ENCODE peak calls at places on chromosomes 6 and 20, in ten cellular contexts. One of them, this sample, is unnamed.

GRCh38 chr6:169723991-169724553 is at the start of gene PHF10:
- DNase-seq in left ventricle myocardium inferior: peak
- DNase-seq in cardiac fibroblast: peak
- DNase-seq in GM10248: peak
- DNase-seq in cardiac muscle cell: peak
- DNase-seq in heart left ventricle: peak
- DNase-seq in stomach: peak
- DNase-seq in fibroblast of villous mesenchyme: peak
- DNase-seq in upper lobe of left lung: peak
- DNase-seq in brain microvascular endothelial cell: no peak
- DNase-seq in this sample: peak

GRCh38 chr6:106913676-106914280 is 60.8 kb downstream of the CD24 start:
- DNase-seq in left ventricle myocardium inferior: no peak
- DNase-seq in cardiac fibroblast: no peak
- DNase-seq in GM10248: peak
- DNase-seq in cardiac muscle cell: no peak
- DNase-seq in heart left ventricle: no peak
- DNase-seq in stomach: no peak
- DNase-seq in fibroblast of villous mesenchyme: no peak
- DNase-seq in upper lobe of left lung: no peak
- DNase-seq in brain microvascular endothelial cell: no peak
- DNase-seq in this sample: peak

GRCh38 chr6:29726795-29727194 is 3.6 kb downstream of the HLA-F start:
- DNase-seq in left ventricle myocardium inferior: no peak
- DNase-seq in cardiac fibroblast: no peak
- DNase-seq in GM10248: no peak
- DNase-seq in cardiac muscle cell: no peak
- DNase-seq in heart left ventricle: no peak
- DNase-seq in stomach: no peak
- DNase-seq in fibroblast of villous mesenchyme: no peak
- DNase-seq in upper lobe of left lung: no peak
- DNase-seq in brain microvascular endothelial cell: no peak
- DNase-seq in this sample: no peak

GRCh38 chr6:143174951-143175350 is 114.3 kb downstream of the AIG1 start:
- DNase-seq in left ventricle myocardium inferior: no peak
- DNase-seq in cardiac fibroblast: no peak
- DNase-seq in GM10248: no peak
- DNase-seq in cardiac muscle cell: no peak
- DNase-seq in heart left ventricle: no peak
- DNase-seq in stomach: no peak
- DNase-seq in fibroblast of villous mesenchyme: no peak
- DNase-seq in upper lobe of left lung: no peak
- DNase-seq in brain microvascular endothelial cell: no peak
- DNase-seq in this sample: no peak

GRCh38 chr20:33733654-33734576 is 2.1 kb downstream of the ZNF341 start:
- DNase-seq in left ventricle myocardium inferior: peak
- DNase-seq in cardiac fibroblast: peak
- DNase-seq in GM10248: peak
- DNase-seq in cardiac muscle cell: peak
- DNase-seq in heart left ventricle: peak
- DNase-seq in stomach: peak
- DNase-seq in fibroblast of villous mesenchyme: peak
- DNase-seq in upper lobe of left lung: peak
- DNase-seq in brain microvascular endothelial cell: peak
- DNase-seq in this sample: no peak

GRCh38 chr6:4935486-4935885 is 68.4 kb downstream of the RPP40 start:
- DNase-seq in left ventricle myocardium inferior: no peak
- DNase-seq in cardiac fibroblast: no peak
- DNase-seq in GM10248: no peak
- DNase-seq in cardiac muscle cell: no peak
- DNase-seq in heart left ventricle: no peak
- DNase-seq in stomach: no peak
- DNase-seq in fibroblast of villous mesenchyme: no peak
- DNase-seq in upper lobe of left lung: no peak
- DNase-seq in brain microvascular endothelial cell: no peak
- DNase-seq in this sample: no peak

GRCh38 chr6:151765444-151765886 is 42.0 kb upstream of the ESR1 start:
- DNase-seq in left ventricle myocardium inferior: no peak
- DNase-seq in cardiac fibroblast: peak
- DNase-seq in GM10248: peak
- DNase-seq in cardiac muscle cell: peak
- DNase-seq in heart left ventricle: peak
- DNase-seq in stomach: no peak
- DNase-seq in fibroblast of villous mesenchyme: peak
- DNase-seq in upper lobe of left lung: no peak
- DNase-seq in brain microvascular endothelial cell: peak
- DNase-seq in this sample: peak

GRCh38 chr6:151118453-151119123 is 121.2 kb upstream of the AKAP12 start:
- DNase-seq in left ventricle myocardium inferior: no peak
- DNase-seq in cardiac fibroblast: no peak
- DNase-seq in GM10248: no peak
- DNase-seq in cardiac muscle cell: no peak
- DNase-seq in heart left ventricle: no peak
- DNase-seq in stomach: no peak
- DNase-seq in fibroblast of villous mesenchyme: no peak
- DNase-seq in upper lobe of left lung: no peak
- DNase-seq in brain microvascular endothelial cell: no peak
- DNase-seq in this sample: no peak

GRCh38 chr6:147005499-147005898 is 198.7 kb upstream of the STXBP5 start:
- DNase-seq in left ventricle myocardium inferior: no peak
- DNase-seq in cardiac fibroblast: no peak
- DNase-seq in GM10248: no peak
- DNase-seq in cardiac muscle cell: no peak
- DNase-seq in heart left ventricle: no peak
- DNase-seq in stomach: no peak
- DNase-seq in fibroblast of villous mesenchyme: no peak
- DNase-seq in upper lobe of left lung: no peak
- DNase-seq in brain microvascular endothelial cell: no peak
- DNase-seq in this sample: no peak

GRCh38 chr20:62606551-62607201 is 35.6 kb upstream of the SLCO4A1 start:
- DNase-seq in left ventricle myocardium inferior: peak
- DNase-seq in cardiac fibroblast: peak
- DNase-seq in GM10248: no peak
- DNase-seq in cardiac muscle cell: peak
- DNase-seq in heart left ventricle: peak
- DNase-seq in stomach: peak
- DNase-seq in fibroblast of villous mesenchyme: peak
- DNase-seq in upper lobe of left lung: no peak
- DNase-seq in brain microvascular endothelial cell: no peak
- DNase-seq in this sample: no peak

GRCh38 chr20:3307695-3308094 is 68.7 kb upstream of the SLC4A11 start:
- DNase-seq in left ventricle myocardium inferior: no peak
- DNase-seq in cardiac fibroblast: no peak
- DNase-seq in GM10248: no peak
- DNase-seq in cardiac muscle cell: peak
- DNase-seq in heart left ventricle: no peak
- DNase-seq in stomach: no peak
- DNase-seq in fibroblast of villous mesenchyme: peak
- DNase-seq in upper lobe of left lung: no peak
- DNase-seq in brain microvascular endothelial cell: no peak
- DNase-seq in this sample: no peak

GRCh38 chr6:27375613-27376079 is 12.9 kb upstream of the ZNF391 start:
- DNase-seq in left ventricle myocardium inferior: no peak
- DNase-seq in cardiac fibroblast: peak
- DNase-seq in GM10248: no peak
- DNase-seq in cardiac muscle cell: no peak
- DNase-seq in heart left ventricle: no peak
- DNase-seq in stomach: no peak
- DNase-seq in fibroblast of villous mesenchyme: no peak
- DNase-seq in upper lobe of left lung: no peak
- DNase-seq in brain microvascular endothelial cell: no peak
- DNase-seq in this sample: no peak
- TF ChIP-seq CTCF in left ventricle myocardium inferior: no peak
- TF ChIP-seq CTCF in cardiac fibroblast: no peak
- TF ChIP-seq CTCF in GM10248: no peak
- TF ChIP-seq CTCF in cardiac muscle cell: peak
- TF ChIP-seq CTCF in heart left ventricle: no peak
- TF ChIP-seq CTCF in stomach: no peak
- TF ChIP-seq CTCF in fibroblast of villous mesenchyme: no peak
- TF ChIP-seq CTCF in upper lobe of left lung: no peak
- TF ChIP-seq CTCF in brain microvascular endothelial cell: no peak
- TF ChIP-seq CTCF in this sample: no peak

GRCh38 chr6:138944412-138944811 is 43.6 kb downstream of the REPS1 start:
- DNase-seq in left ventricle myocardium inferior: no peak
- DNase-seq in cardiac fibroblast: peak
- DNase-seq in GM10248: peak
- DNase-seq in cardiac muscle cell: peak
- DNase-seq in heart left ventricle: no peak
- DNase-seq in stomach: no peak
- DNase-seq in fibroblast of villous mesenchyme: peak
- DNase-seq in upper lobe of left lung: no peak
- DNase-seq in brain microvascular endothelial cell: peak
- DNase-seq in this sample: peak

GRCh38 chr6:138948028-138948427 is 40.0 kb downstream of the REPS1 start:
- DNase-seq in left ventricle myocardium inferior: no peak
- DNase-seq in cardiac fibroblast: no peak
- DNase-seq in GM10248: no peak
- DNase-seq in cardiac muscle cell: no peak
- DNase-seq in heart left ventricle: no peak
- DNase-seq in stomach: no peak
- DNase-seq in fibroblast of villous mesenchyme: no peak
- DNase-seq in upper lobe of left lung: no peak
- DNase-seq in brain microvascular endothelial cell: no peak
- DNase-seq in this sample: no peak

GRCh38 chr6:138948780-138949179 is 39.3 kb downstream of the REPS1 start:
- DNase-seq in left ventricle myocardium inferior: no peak
- DNase-seq in cardiac fibroblast: no peak
- DNase-seq in GM10248: no peak
- DNase-seq in cardiac muscle cell: peak
- DNase-seq in heart left ventricle: no peak
- DNase-seq in stomach: no peak
- DNase-seq in fibroblast of villous mesenchyme: no peak
- DNase-seq in upper lobe of left lung: no peak
- DNase-seq in brain microvascular endothelial cell: no peak
- DNase-seq in this sample: no peak

GRCh38 chr6:138943089-138943625 is 44.9 kb downstream of the REPS1 start:
- DNase-seq in left ventricle myocardium inferior: no peak
- DNase-seq in cardiac fibroblast: no peak
- DNase-seq in GM10248: no peak
- DNase-seq in cardiac muscle cell: no peak
- DNase-seq in heart left ventricle: no peak
- DNase-seq in stomach: no peak
- DNase-seq in fibroblast of villous mesenchyme: no peak
- DNase-seq in upper lobe of left lung: no peak
- DNase-seq in brain microvascular endothelial cell: no peak
- DNase-seq in this sample: no peak

GRCh38 chr6:138945354-138945753 is 42.7 kb downstream of the REPS1 start:
- DNase-seq in left ventricle myocardium inferior: no peak
- DNase-seq in cardiac fibroblast: no peak
- DNase-seq in GM10248: no peak
- DNase-seq in cardiac muscle cell: no peak
- DNase-seq in heart left ventricle: no peak
- DNase-seq in stomach: no peak
- DNase-seq in fibroblast of villous mesenchyme: no peak
- DNase-seq in upper lobe of left lung: no peak
- DNase-seq in brain microvascular endothelial cell: no peak
- DNase-seq in this sample: no peak
- TF ChIP-seq CTCF in left ventricle myocardium inferior: no peak
- TF ChIP-seq CTCF in cardiac fibroblast: peak
- TF ChIP-seq CTCF in GM10248: no peak
- TF ChIP-seq CTCF in cardiac muscle cell: peak
- TF ChIP-seq CTCF in heart left ventricle: no peak
- TF ChIP-seq CTCF in stomach: no peak
- TF ChIP-seq CTCF in fibroblast of villous mesenchyme: peak
- TF ChIP-seq CTCF in upper lobe of left lung: no peak
- TF ChIP-seq CTCF in brain microvascular endothelial cell: peak
- TF ChIP-seq CTCF in this sample: no peak

GRCh38 chr6:79947191-79948173 is at the start of gene ELOVL4:
- DNase-seq in left ventricle myocardium inferior: peak
- DNase-seq in cardiac fibroblast: peak
- DNase-seq in GM10248: peak
- DNase-seq in cardiac muscle cell: peak
- DNase-seq in heart left ventricle: peak
- DNase-seq in stomach: peak
- DNase-seq in fibroblast of villous mesenchyme: peak
- DNase-seq in upper lobe of left lung: no peak
- DNase-seq in brain microvascular endothelial cell: peak
- DNase-seq in this sample: peak

GRCh38 chr6:79946242-79946641 is 1.1 kb downstream of the ELOVL4 start:
- DNase-seq in left ventricle myocardium inferior: no peak
- DNase-seq in cardiac fibroblast: peak
- DNase-seq in GM10248: peak
- DNase-seq in cardiac muscle cell: peak
- DNase-seq in heart left ventricle: no peak
- DNase-seq in stomach: no peak
- DNase-seq in fibroblast of villous mesenchyme: peak
- DNase-seq in upper lobe of left lung: no peak
- DNase-seq in brain microvascular endothelial cell: peak
- DNase-seq in this sample: peak

GRCh38 chr6:79946773-79947190 is 571 bp downstream of the ELOVL4 start:
- DNase-seq in left ventricle myocardium inferior: peak
- DNase-seq in cardiac fibroblast: peak
- DNase-seq in GM10248: peak
- DNase-seq in cardiac muscle cell: peak
- DNase-seq in heart left ventricle: no peak
- DNase-seq in stomach: no peak
- DNase-seq in fibroblast of villous mesenchyme: peak
- DNase-seq in upper lobe of left lung: no peak
- DNase-seq in brain microvascular endothelial cell: peak
- DNase-seq in this sample: no peak

GRCh38 chr6:79949235-79949634 is 1.9 kb upstream of the ELOVL4 start:
- DNase-seq in left ventricle myocardium inferior: no peak
- DNase-seq in cardiac fibroblast: peak
- DNase-seq in GM10248: peak
- DNase-seq in cardiac muscle cell: peak
- DNase-seq in heart left ventricle: no peak
- DNase-seq in stomach: peak
- DNase-seq in fibroblast of villous mesenchyme: peak
- DNase-seq in upper lobe of left lung: peak
- DNase-seq in brain microvascular endothelial cell: peak
- DNase-seq in this sample: peak
- TF ChIP-seq CTCF in left ventricle myocardium inferior: peak
- TF ChIP-seq CTCF in cardiac fibroblast: peak
- TF ChIP-seq CTCF in GM10248: peak
- TF ChIP-seq CTCF in cardiac muscle cell: peak
- TF ChIP-seq CTCF in heart left ventricle: peak
- TF ChIP-seq CTCF in stomach: peak
- TF ChIP-seq CTCF in fibroblast of villous mesenchyme: peak
- TF ChIP-seq CTCF in upper lobe of left lung: peak
- TF ChIP-seq CTCF in brain microvascular endothelial cell: peak
- TF ChIP-seq CTCF in this sample: no peak

DNA sequence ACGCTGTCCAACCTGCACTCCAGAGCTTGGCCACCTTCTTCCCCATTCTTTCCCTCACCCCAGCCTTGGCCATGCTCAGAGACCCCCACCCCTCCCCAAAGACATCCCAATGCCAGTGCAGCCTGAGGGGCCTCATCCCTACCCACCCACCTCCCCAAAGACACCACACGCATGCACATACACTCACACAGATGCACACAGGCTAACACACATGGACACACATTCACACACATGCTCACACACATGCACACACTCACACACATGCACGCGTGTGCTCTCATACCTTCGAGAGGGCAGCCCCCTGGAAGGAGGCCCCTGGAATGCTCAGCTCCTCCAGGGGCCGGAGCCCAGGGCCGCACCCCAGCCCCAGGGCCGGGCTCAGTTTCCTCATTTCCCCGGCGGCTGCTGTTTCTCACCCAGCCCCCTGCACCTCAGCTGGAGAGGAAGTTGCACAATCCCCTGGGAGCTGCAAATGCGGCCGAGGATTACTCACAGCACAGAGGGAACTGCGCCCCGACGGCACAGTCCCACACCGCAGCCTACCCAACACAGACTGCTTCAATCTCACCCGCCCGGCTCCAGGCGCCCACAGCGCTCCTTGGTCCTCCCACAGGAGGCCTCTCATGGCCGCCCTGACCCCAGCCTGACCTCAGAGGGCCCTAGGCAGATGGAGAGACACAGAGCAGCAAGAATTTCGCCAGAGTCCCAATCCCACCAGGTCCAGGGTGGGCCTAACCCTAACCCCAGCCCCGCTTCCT is 12.1 kb downstream of the TFEB start:
- DNase-seq in left ventricle myocardium inferior: peak
- DNase-seq in cardiac fibroblast: peak
- DNase-seq in GM10248: peak
- DNase-seq in cardiac muscle cell: peak
- DNase-seq in heart left ventricle: peak
- DNase-seq in stomach: peak
- DNase-seq in fibroblast of villous mesenchyme: peak
- DNase-seq in upper lobe of left lung: peak
- DNase-seq in brain microvascular endothelial cell: peak
- DNase-seq in this sample: peak
- TF ChIP-seq CTCF in left ventricle myocardium inferior: peak
- TF ChIP-seq CTCF in cardiac fibroblast: peak
- TF ChIP-seq CTCF in GM10248: no peak
- TF ChIP-seq CTCF in cardiac muscle cell: no peak
- TF ChIP-seq CTCF in heart left ventricle: peak
- TF ChIP-seq CTCF in stomach: no peak
- TF ChIP-seq CTCF in fibroblast of villous mesenchyme: peak
- TF ChIP-seq CTCF in upper lobe of left lung: no peak
- TF ChIP-seq CTCF in brain microvascular endothelial cell: peak
- TF ChIP-seq CTCF in this sample: no peak

This sample was measured in GM13977.